ENCODE peak calls at places on chromosome 13, in six cellular contexts. One of them, this sample, is unnamed.

GRCh38 chr13:41864658-41865057 is 96.3 kb downstream of the VWA8 start:
- DNase-seq in NCI-H1694 treated with DMSO at 0.1 percent for 48 hours: no peak
- DNase-seq in neuronal stem cell: no peak
- DNase-seq in kidney: no peak
- DNase-seq in ovary: no peak
- DNase-seq in T follicular helper cell: no peak
- DNase-seq in this sample: no peak

GRCh38 chr13:110616103-110617101 is 1.1 kb downstream of the NAXD start:
- DNase-seq in NCI-H1694 treated with DMSO at 0.1 percent for 48 hours: no peak
- DNase-seq in neuronal stem cell: peak; percentile 26
- DNase-seq in kidney: peak; percentile 81
- DNase-seq in ovary: peak; percentile 63
- DNase-seq in T follicular helper cell: no peak
- DNase-seq in this sample: peak; percentile 38

GRCh38 chr13:109146912-109147624 is 517.7 kb downstream of the MYO16 start:
- DNase-seq in NCI-H1694 treated with DMSO at 0.1 percent for 48 hours: no peak
- DNase-seq in neuronal stem cell: no peak
- DNase-seq in kidney: no peak
- DNase-seq in ovary: no peak
- DNase-seq in T follicular helper cell: no peak
- DNase-seq in this sample: no peak

GRCh38 chr13:52411629-52412028 is 5.7 kb upstream of the THSD1 start:
- DNase-seq in NCI-H1694 treated with DMSO at 0.1 percent for 48 hours: no peak
- DNase-seq in neuronal stem cell: no peak
- DNase-seq in kidney: no peak
- DNase-seq in ovary: no peak
- DNase-seq in T follicular helper cell: no peak
- DNase-seq in this sample: no peak

GRCh38 chr13:112783135-112783945 is 93.5 kb downstream of the ATP11A start:
- DNase-seq in NCI-H1694 treated with DMSO at 0.1 percent for 48 hours: no peak
- DNase-seq in neuronal stem cell: no peak
- DNase-seq in kidney: no peak
- DNase-seq in ovary: peak; percentile 61
- DNase-seq in T follicular helper cell: no peak
- DNase-seq in this sample: no peak

GRCh38 chr13:25905411-25906010 is 146.3 kb downstream of the SHISA2 start:
- DNase-seq in NCI-H1694 treated with DMSO at 0.1 percent for 48 hours: no peak
- DNase-seq in neuronal stem cell: no peak
- DNase-seq in kidney: no peak
- DNase-seq in ovary: no peak
- DNase-seq in T follicular helper cell: no peak
- DNase-seq in this sample: no peak

GRCh38 chr13:74073231-74073630 is 61.0 kb downstream of the KLF12 start:
- DNase-seq in NCI-H1694 treated with DMSO at 0.1 percent for 48 hours: no peak
- DNase-seq in neuronal stem cell: no peak
- DNase-seq in kidney: no peak
- DNase-seq in ovary: no peak
- DNase-seq in T follicular helper cell: no peak
- DNase-seq in this sample: no peak

GRCh38 chr13:107834717-107835116 is 380.6 kb downstream of the LIG4 start:
- DNase-seq in NCI-H1694 treated with DMSO at 0.1 percent for 48 hours: no peak
- DNase-seq in neuronal stem cell: no peak
- DNase-seq in kidney: no peak
- DNase-seq in ovary: no peak
- DNase-seq in T follicular helper cell: no peak
- DNase-seq in this sample: peak; percentile 11

GRCh38 chr13:66994498-66995365 is 235.4 kb downstream of the PCDH9 start:
- DNase-seq in NCI-H1694 treated with DMSO at 0.1 percent for 48 hours: no peak
- DNase-seq in neuronal stem cell: no peak
- DNase-seq in kidney: no peak
- DNase-seq in ovary: no peak
- DNase-seq in T follicular helper cell: no peak
- DNase-seq in this sample: no peak

GRCh38 chr13:98141938-98142426 is 912 bp upstream of the FARP1 start:
- DNase-seq in NCI-H1694 treated with DMSO at 0.1 percent for 48 hours: no peak
- DNase-seq in neuronal stem cell: peak; percentile 39
- DNase-seq in kidney: no peak
- DNase-seq in ovary: peak; percentile 46
- DNase-seq in T follicular helper cell: no peak
- DNase-seq in this sample: no peak

GRCh38 chr13:66864627-66865026 is 365.5 kb downstream of the PCDH9 start:
- DNase-seq in NCI-H1694 treated with DMSO at 0.1 percent for 48 hours: no peak
- DNase-seq in neuronal stem cell: no peak
- DNase-seq in kidney: no peak
- DNase-seq in ovary: no peak
- DNase-seq in T follicular helper cell: no peak
- DNase-seq in this sample: no peak

GRCh38 chr13:38417727-38418126 is 68.1 kb downstream of the UFM1 start:
- DNase-seq in NCI-H1694 treated with DMSO at 0.1 percent for 48 hours: no peak
- DNase-seq in neuronal stem cell: no peak
- DNase-seq in kidney: no peak
- DNase-seq in ovary: no peak
- DNase-seq in T follicular helper cell: no peak
- DNase-seq in this sample: no peak

GRCh38 chr13:111467111-111467890 is 146.9 kb downstream of the TEX29 start:
- DNase-seq in NCI-H1694 treated with DMSO at 0.1 percent for 48 hours: no peak
- DNase-seq in neuronal stem cell: no peak
- DNase-seq in kidney: no peak
- DNase-seq in ovary: no peak
- DNase-seq in T follicular helper cell: no peak
- DNase-seq in this sample: no peak

GRCh38 chr13:30805603-30806011 is 70.3 kb downstream of the ALOX5AP start:
- DNase-seq in NCI-H1694 treated with DMSO at 0.1 percent for 48 hours: no peak
- DNase-seq in neuronal stem cell: no peak
- DNase-seq in kidney: no peak
- DNase-seq in ovary: peak; percentile 57
- DNase-seq in T follicular helper cell: no peak
- DNase-seq in this sample: peak; percentile 84

GRCh38 chr13:93316848-93317247 is 90.2 kb downstream of the GPC6 start:
- DNase-seq in NCI-H1694 treated with DMSO at 0.1 percent for 48 hours: no peak
- DNase-seq in neuronal stem cell: no peak
- DNase-seq in kidney: no peak
- DNase-seq in ovary: no peak
- DNase-seq in T follicular helper cell: no peak
- DNase-seq in this sample: no peak

GRCh38 chr13:34926513-34926912 is 15.6 kb upstream of the NBEA start:
- DNase-seq in NCI-H1694 treated with DMSO at 0.1 percent for 48 hours: no peak
- DNase-seq in neuronal stem cell: no peak
- DNase-seq in kidney: no peak
- DNase-seq in ovary: no peak
- DNase-seq in T follicular helper cell: no peak
- DNase-seq in this sample: peak; percentile 75

GRCh38 chr13:50531917-50532899 is 311.3 kb downstream of the DLEU7 start:
- DNase-seq in NCI-H1694 treated with DMSO at 0.1 percent for 48 hours: peak; percentile 13
- DNase-seq in neuronal stem cell: no peak
- DNase-seq in kidney: no peak
- DNase-seq in ovary: no peak
- DNase-seq in T follicular helper cell: no peak
- DNase-seq in this sample: peak; percentile 67